ENCODE peak calls at places on chromosomes 11 and 22, in six cellular contexts. A, P, U, T, E and G are unnamed samples. For H3K9me3, the result is how much of the 10 kb centered on the place peaks cover.

GRCh38 chr22:39528080-39528661 is 4.4 kb downstream of the RPS19BP1 start:
- DNase-seq in E (no peak), T (peak), U (no peak), A (no peak), P (peak), G (peak)

GRCh38 chr11:46588131-46588530 is 5.7 kb downstream of the AMBRA1 start:
- DNase-seq in A (no peak), E (no peak), T (no peak), U (no peak), P (no peak), G (no peak)

GRCh38 chr11:107593941-107594340 is 3.0 kb downstream of the ELMOD1 start:
- DNase-seq in A (no peak), T (no peak), E (no peak), P (no peak), U (no peak), G (no peak)

GRCh38 chr11:5420993-5421392 is 918 bp upstream of the OR51Q1 start:
- DNase-seq in U (no peak), P (no peak), A (no peak), T (no peak), E (no peak), G (no peak)

GRCh38 chr11:73402834-73403185 is 26.6 kb downstream of the RELT start:
- DNase-seq in A (peak), T (no peak), E (no peak), U (no peak), P (no peak), G (no peak)

GRCh38 chr11:84503503-84503902 is 1123.6 kb downstream of the DLG2 start:
- DNase-seq in A (no peak), P (no peak), T (no peak), E (no peak), U (no peak), G (no peak)

GRCh38 chr22:45240137-45240809 is 421 bp downstream of the KIAA0930 start:
- DNase-seq in U (no peak), T (peak), A (peak), E (peak), P (peak), G (peak)

GRCh38 chr11:107791343-107792048 is 67.1 kb downstream of the SLC35F2 start:
- DNase-seq in A (no peak), P (no peak), U (no peak), E (no peak), T (no peak), G (no peak)

GRCh38 chr11:118108513-118108912 is 21.8 kb upstream of the SMIM35 start:
- DNase-seq in T (no peak), A (no peak), E (no peak), P (no peak), U (no peak), G (no peak)

GRCh38 chr11:62592989-62593421 is 1.7 kb upstream of the TUT1 start:
- DNase-seq in T (no peak), U (no peak), E (no peak), P (no peak), A (no peak), G (no peak)
- H3K27ac ChIP-seq in T (peak), U (peak), E (peak), P (peak), A (peak), G (peak)

DNA sequence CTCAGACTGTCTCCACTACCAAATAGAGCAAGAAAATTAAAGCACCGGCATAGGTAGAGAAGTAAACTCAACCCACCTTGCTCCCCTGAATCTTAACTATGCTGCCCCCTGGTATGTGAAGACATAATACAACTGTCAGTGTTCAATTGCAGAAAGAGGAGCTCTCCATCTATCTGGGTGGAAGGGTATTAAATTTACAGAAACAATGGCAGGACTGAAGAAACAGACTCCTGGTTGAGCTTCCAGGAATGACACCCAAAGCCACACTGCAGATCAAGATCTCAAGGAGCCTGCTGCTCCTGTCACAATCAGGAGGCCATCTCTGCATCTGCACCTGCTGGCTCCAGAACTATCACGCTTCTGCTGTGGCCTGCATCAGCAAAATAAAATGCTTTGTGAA is 132.1 kb upstream of the BMAL1 start:
- DNase-seq in E (no peak), P (no peak), T (no peak), U (no peak), A (no peak), G (no peak)
- TF ChIP-seq POLR2AphosphoS5 in E (no peak), P (no peak), T (no peak), U (no peak), A (no peak), G (no peak)

GRCh38 chr22:48535868-48536690 is 1291.6 kb downstream of the BRD1 start:
- DNase-seq in U (no peak), A (no peak), E (no peak), T (no peak), P (no peak), G (no peak)

GRCh38 chr22:48539261-48539660 is 1288.4 kb downstream of the BRD1 start:
- DNase-seq in U (no peak), E (no peak), A (no peak), T (no peak), P (no peak), G (no peak)

GRCh38 chr22:48538291-48538820 is 1289.3 kb downstream of the BRD1 start:
- DNase-seq in T (no peak), U (no peak), P (no peak), A (no peak), E (no peak), G (no peak)

GRCh38 chr22:48534395-48534958 is 1293.2 kb downstream of the BRD1 start:
- DNase-seq in T (no peak), A (no peak), E (no peak), P (no peak), U (no peak), G (no peak)

GRCh38 chr22:48536691-48537591 is 1290.7 kb downstream of the BRD1 start:
- DNase-seq in T (no peak), P (no peak), E (no peak), A (no peak), U (no peak), G (no peak)
- H3K9me3 ChIP-seq in T (under half), P (under half), E (under half), A (under half), U (under half), G (under half)

DNA sequence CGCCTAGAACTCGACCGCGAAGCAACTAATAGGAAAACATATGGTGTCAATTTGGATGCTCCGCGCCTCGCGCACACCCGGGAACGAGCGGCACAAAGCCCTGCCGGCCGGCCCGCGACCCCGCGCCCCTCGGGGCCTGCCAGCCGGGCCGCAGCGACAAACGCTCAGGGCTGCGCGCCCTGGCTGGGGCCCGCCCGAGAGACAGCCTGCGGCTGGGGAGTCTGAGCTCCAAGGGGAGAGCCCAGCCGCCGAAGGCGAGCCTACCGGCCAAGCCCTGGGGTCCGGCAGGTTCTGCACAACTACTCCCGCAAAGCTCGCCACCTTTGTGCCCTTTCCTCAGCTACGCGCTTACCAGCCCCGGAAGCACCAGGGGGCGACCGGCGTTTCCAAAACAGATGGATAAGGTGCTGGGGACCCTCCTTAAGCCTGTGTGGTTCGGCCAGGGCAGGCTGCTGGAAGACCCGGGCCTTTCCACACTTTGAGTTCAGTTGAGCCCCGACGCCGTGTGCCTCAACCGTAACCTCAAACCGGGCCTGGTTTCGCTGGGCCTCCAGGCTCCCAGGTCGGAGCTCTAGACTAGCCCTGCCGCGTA is 6.0 kb downstream of the PAX6 start:
- DNase-seq in E (no peak), U (no peak), P (peak), A (no peak), T (no peak), G (no peak)
- H3K27ac ChIP-seq in E (no peak), U (no peak), P (no peak), A (no peak), T (no peak), G (no peak)

GRCh38 chr22:37676691-37677627 is 1.5 kb downstream of the LGALS1 start:
- DNase-seq in T (peak), P (peak), E (peak), U (peak), A (peak), G (peak)
- TF ChIP-seq POLR2AphosphoS5 in T (peak), P (peak), E (no peak), U (peak), A (peak), G (peak)

GRCh38 chr22:30969532-30970355 is 679 bp downstream of the TUG1 start:
- DNase-seq in U (no peak), P (no peak), T (no peak), E (peak), A (peak), G (peak)
- H3K9me3 ChIP-seq in U (under half), P (under half), T (under half), E (under half), A (under half), G (under half)

GRCh38 chr11:128915148-128915519 is 24.0 kb downstream of the KCNJ5 start:
- DNase-seq in E (no peak), U (no peak), A (no peak), P (no peak), T (peak), G (no peak)
- H3K27ac ChIP-seq in E (no peak), U (no peak), A (no peak), P (no peak), T (no peak), G (no peak)

GRCh38 chr11:104005234-104005855 is 31.1 kb upstream of the DDI1 start:
- DNase-seq in A (no peak), P (no peak), U (no peak), E (no peak), T (no peak), G (no peak)
- TF ChIP-seq POLR2AphosphoS5 in A (no peak), P (no peak), U (no peak), E (no peak), T (no peak), G (no peak)

GRCh38 chr11:114619659-114620173 is 24.1 kb upstream of the NXPE4 start:
- DNase-seq in T (no peak), A (no peak), P (no peak), E (no peak), U (no peak), G (no peak)

GRCh38 chr11:114623720-114624119 is 28.1 kb upstream of the NXPE4 start:
- DNase-seq in E (no peak), P (no peak), A (no peak), T (no peak), U (no peak), G (no peak)

GRCh38 chr11:114621950-114622809 is 26.6 kb upstream of the NXPE4 start:
- DNase-seq in T (no peak), E (no peak), U (no peak), P (no peak), A (no peak), G (no peak)

GRCh38 chr11:114622858-114623257 is 27.3 kb upstream of the NXPE4 start:
- DNase-seq in T (no peak), A (no peak), U (no peak), P (no peak), E (no peak), G (no peak)

GRCh38 chr11:114621072-114621471 is 25.5 kb upstream of the NXPE4 start:
- DNase-seq in U (no peak), T (no peak), E (no peak), A (no peak), P (no peak), G (no peak)
- H3K9me3 ChIP-seq in U (under half), T (under half), E (under half), A (under half), P (under half), G (under half)